ENCODE peak calls at places on chromosomes 12 and 14, in ten cellular contexts. S, W, I, M, Q, C, L, V, O and E are unnamed samples.

GRCh38 chr14:103723176-103724081 is 7.8 kb downstream of the ZFYVE21 start:
- DNase-seq in C (no peak), S (peak), L (no peak), W (no peak), V (no peak), M (no peak), I (no peak), Q (no peak), O (no peak), E (no peak)

GRCh38 chr12:113955109-113955970 is 10.8 kb downstream of the RBM19 start:
- DNase-seq in L (peak), C (no peak), V (no peak), O (peak), M (no peak), I (peak), Q (peak), W (peak), S (no peak), E (no peak)

GRCh38 chr14:75980856-75981255 is 939 bp downstream of the TGFB3 start:
- DNase-seq in C (peak), I (no peak), W (no peak), L (no peak), M (peak), O (no peak), S (peak), V (no peak), Q (no peak), E (no peak)

GRCh38 chr12:128043317-128043716 is 223.7 kb upstream of the TMEM132C start:
- DNase-seq in V (no peak), L (no peak), Q (no peak), C (no peak), W (no peak), O (no peak), M (no peak), S (no peak), I (no peak), E (no peak)

GRCh38 chr12:110931315-110931728 is 10.9 kb upstream of the MYL2 start:
- DNase-seq in L (no peak), I (no peak), Q (no peak), S (no peak), C (no peak), M (no peak), O (peak), W (no peak), V (no peak), E (no peak)

GRCh38 chr12:107435072-107435471 is 250.5 kb upstream of the PWP1 start:
- DNase-seq in Q (peak), C (peak), V (no peak), O (no peak), W (no peak), M (no peak), S (no peak), L (no peak), I (no peak), E (no peak)

GRCh38 chr14:74220991-74221390 is 18.3 kb upstream of the VSX2 start:
- DNase-seq in V (no peak), Q (no peak), S (no peak), O (no peak), M (no peak), C (no peak), W (no peak), I (no peak), L (no peak), E (no peak)

GRCh38 chr12:121038861-121039654 is at the start of gene OASL:
- DNase-seq in C (no peak), O (no peak), V (no peak), M (peak), S (no peak), I (peak), W (no peak), L (peak), Q (no peak), E (no peak)

GRCh38 chr14:89618821-89619551 is 202.0 kb upstream of the FOXN3 start:
- DNase-seq in M (peak), L (peak), C (peak), S (peak), O (peak), Q (peak), V (peak), I (peak), W (peak), E (peak)

GRCh38 chr14:92026548-92027190 is 13.2 kb downstream of the TRIP11 start:
- DNase-seq in L (no peak), C (no peak), V (no peak), O (no peak), S (no peak), M (no peak), I (no peak), Q (no peak), W (no peak), E (no peak)

GRCh38 chr12:7092229-7092985 is at the start of gene C1R:
- DNase-seq in M (peak), L (peak), O (peak), C (peak), V (no peak), S (peak), I (peak), W (peak), Q (peak), E (peak)

GRCh38 chr14:67539116-67539515 is 6.0 kb downstream of the PLEKHH1 start:
- DNase-seq in V (peak), I (no peak), Q (no peak), W (no peak), C (no peak), S (no peak), M (no peak), O (no peak), L (no peak), E (no peak)

GRCh38 chr14:104556256-104557021 is 23.1 kb upstream of the C14orf180 start:
- DNase-seq in I (no peak), O (no peak), L (no peak), S (no peak), C (no peak), W (no peak), M (no peak), Q (peak), V (no peak), E (no peak)

GRCh38 chr12:101637936-101638335 is 43.2 kb downstream of the MYBPC1 start:
- DNase-seq in O (no peak), W (no peak), Q (no peak), S (no peak), I (no peak), C (no peak), L (no peak), V (no peak), M (no peak), E (no peak)